ENCODE peak calls at places on chromosome 11, in four cellular contexts. L, P, I and E are unnamed samples.
A peak's percentile ranks its signal among the peaks of the same experiment; 100 is the strongest.

GRCh38 chr11:66543263-66544107 is 2.4 kb downstream of the ZDHHC24 start:
- DNase-seq in L (no peak), P (no peak), I (peak; percentile 65), E (peak; percentile 59)

GRCh38 chr11:86977441-86978050 is 22.4 kb upstream of the FZD4 start:
- DNase-seq in L (no peak), P (no peak), I (peak; percentile 65), E (no peak)

GRCh38 chr11:109971184-109971523 is 122.0 kb upstream of the ZC3H12C start:
- DNase-seq in L (no peak), P (no peak), I (peak; percentile 89), E (no peak)

GRCh38 chr11:105244157-105244820 is 104.7 kb upstream of the CARD18 start:
- DNase-seq in L (no peak), P (no peak), I (peak; percentile 94), E (no peak)

GRCh38 chr11:46680815-46681214 is 19.6 kb downstream of the ARHGAP1 start:
- DNase-seq in L (peak; percentile 49), P (no peak), I (no peak), E (no peak)

GRCh38 chr11:119696378-119697157 is 32.4 kb downstream of the NECTIN1 start:
- DNase-seq in L (no peak), P (no peak), I (no peak), E (no peak)

GRCh38 chr11:17473071-17473744 is 3.4 kb downstream of the ABCC8 start:
- DNase-seq in L (no peak), P (peak; percentile 60), I (no peak), E (no peak)

GRCh38 chr11:69122642-69123431 is 32.9 kb upstream of the SMIM38 start:
- DNase-seq in L (peak; percentile 79), P (no peak), I (peak; percentile 67), E (no peak)

GRCh38 chr11:132844956-132845355 is 687.3 kb downstream of the OPCML start:
- DNase-seq in L (no peak), P (no peak), I (peak; percentile 76), E (no peak)

GRCh38 chr11:78560826-78561484 is 13.7 kb downstream of the NARS2 start:
- DNase-seq in L (no peak), P (no peak), I (peak; percentile 67), E (no peak)

GRCh38 chr11:128796275-128796674 is 70.8 kb downstream of the KCNJ1 start:
- DNase-seq in L (no peak), P (no peak), I (peak; percentile 40), E (no peak)

GRCh38 chr11:123180166-123180565 is 14.9 kb downstream of the CLMP start:
- DNase-seq in L (no peak), P (no peak), I (peak; percentile 55), E (no peak)

GRCh38 chr11:78250099-78250498 is 61.4 kb downstream of the USP35 start:
- DNase-seq in L (no peak), P (no peak), I (no peak), E (no peak)

GRCh38 chr11:69337211-69337721 is 43.3 kb downstream of the MYEOV start:
- DNase-seq in L (no peak), P (no peak), I (no peak), E (no peak)

GRCh38 chr11:131449391-131450019 is 79.1 kb downstream of the NTM start:
- DNase-seq in L (no peak), P (no peak), I (no peak), E (no peak)

GRCh38 chr11:46364056-46364455 is 16.8 kb downstream of the DGKZ start:
- DNase-seq in L (no peak), P (no peak), I (no peak), E (no peak)

GRCh38 chr11:112304914-112305313 is 44.3 kb upstream of the PLET1 start:
- DNase-seq in L (no peak), P (no peak), I (no peak), E (no peak)

GRCh38 chr11:72224587-72225410 is at the start of gene INPPL1:
- DNase-seq in L (peak; percentile 79), P (peak; percentile 10), I (peak; percentile 47), E (peak; percentile 46)

GRCh38 chr11:112366777-112367176 is 106.1 kb upstream of the PLET1 start:
- DNase-seq in L (no peak), P (no peak), I (no peak), E (no peak)

GRCh38 chr11:128346808-128347207 is 240.6 kb downstream of the ETS1 start:
- DNase-seq in L (no peak), P (no peak), I (peak; percentile 80), E (no peak)

GRCh38 chr11:12008790-12009616 is 577 bp upstream of the DKK3 start:
- DNase-seq in L (no peak), P (peak; percentile 64), I (peak; percentile 67), E (no peak)

GRCh38 chr11:134289789-134290188 is 13.6 kb downstream of the GLB1L3 start:
- DNase-seq in L (no peak), P (no peak), I (no peak), E (no peak)

GRCh38 chr11:88175004-88175706 is at the start of gene RAB38:
- DNase-seq in L (peak; percentile 85), P (no peak), I (peak; percentile 20), E (no peak)

GRCh38 chr11:93319224-93319839 is 11.2 kb upstream of the DEUP1 start:
- DNase-seq in L (no peak), P (no peak), I (no peak), E (no peak)

GRCh38 chr11:130894322-130895025 is 21.8 kb downstream of the SNX19 start:
- DNase-seq in L (peak; percentile 78), P (peak; percentile 73), I (peak; percentile 84), E (peak; percentile 38)

GRCh38 chr11:73189315-73189714 is 28.8 kb upstream of the P2RY2 start:
- DNase-seq in L (no peak), P (no peak), I (no peak), E (peak; percentile 66)

GRCh38 chr11:125261471-125262087 is 97.0 kb downstream of the PKNOX2 start:
- DNase-seq in L (no peak), P (no peak), I (no peak), E (no peak)

GRCh38 chr11:124793466-124794278 is 6.5 kb downstream of the MSANTD2 start:
- DNase-seq in L (no peak), P (no peak), I (peak; percentile 67), E (no peak)

GRCh38 chr11:28833670-28834069 is 725.5 kb downstream of the METTL15 start:
- DNase-seq in L (no peak), P (no peak), I (peak; percentile 97), E (no peak)

GRCh38 chr11:8638300-8638699 is 44.2 kb downstream of the TRIM66 start:
- DNase-seq in L (no peak), P (no peak), I (peak; percentile 19), E (no peak)

GRCh38 chr11:47337229-47337924 is 15.1 kb downstream of the MYBPC3 start:
- DNase-seq in L (no peak), P (no peak), I (no peak), E (no peak)

GRCh38 chr11:28836285-28837081 is 728.3 kb downstream of the METTL15 start:
- DNase-seq in L (no peak), P (no peak), I (peak; percentile 94), E (no peak)

GRCh38 chr11:118911880-118912741 is 13.6 kb downstream of the BCL9L start:
- DNase-seq in L (no peak), P (no peak), I (peak; percentile 87), E (no peak)

GRCh38 chr11:58742140-58742539 is 10.4 kb upstream of the GLYAT start:
- DNase-seq in L (no peak), P (no peak), I (no peak), E (no peak)

GRCh38 chr11:35851342-35851741 is 92.5 kb upstream of the LDLRAD3 start:
- DNase-seq in L (no peak), P (no peak), I (no peak), E (no peak)

DNA sequence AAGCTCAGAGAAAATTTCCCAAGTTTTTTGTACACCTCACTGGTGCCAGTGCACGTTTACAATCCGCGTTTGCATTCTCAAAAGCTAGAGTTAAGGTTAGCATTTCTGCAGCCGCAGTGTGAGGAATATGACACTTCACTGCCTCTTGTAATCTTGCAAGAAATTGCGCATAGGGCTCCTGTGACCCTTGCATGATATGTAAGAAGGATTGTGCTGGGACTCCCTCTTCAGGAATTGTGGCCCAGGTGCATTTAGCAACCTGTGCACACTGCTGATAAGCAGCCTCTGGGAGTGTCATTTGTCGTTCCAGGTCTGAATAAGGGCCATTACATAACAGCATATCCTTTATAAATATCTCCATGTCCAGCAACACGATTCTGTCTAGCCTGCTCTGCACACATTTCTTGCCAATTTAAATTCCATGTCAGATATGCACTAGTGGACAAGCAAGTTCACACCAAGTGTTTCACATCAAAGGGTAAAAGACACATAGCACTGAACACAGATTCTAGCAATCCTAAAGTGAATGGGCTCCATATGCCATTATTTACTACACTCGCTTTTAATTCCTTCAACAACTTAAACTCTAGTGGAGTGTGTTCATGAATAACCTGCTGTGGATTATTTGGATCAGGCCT is 69.2 kb upstream of the INCENP start:
- DNase-seq in L (no peak), P (no peak), I (peak; percentile 78), E (no peak)
- TF ChIP-seq CTCF in L (peak; percentile 22), P (no peak), I (peak; percentile 41), E (no peak)

GRCh38 chr11:44977493-44977984 is 26.9 kb upstream of the TP53I11 start:
- DNase-seq in L (no peak), P (no peak), I (peak; percentile 68), E (no peak)
- TF ChIP-seq CTCF in L (no peak), P (no peak), I (peak; percentile 27), E (no peak)

DNA sequence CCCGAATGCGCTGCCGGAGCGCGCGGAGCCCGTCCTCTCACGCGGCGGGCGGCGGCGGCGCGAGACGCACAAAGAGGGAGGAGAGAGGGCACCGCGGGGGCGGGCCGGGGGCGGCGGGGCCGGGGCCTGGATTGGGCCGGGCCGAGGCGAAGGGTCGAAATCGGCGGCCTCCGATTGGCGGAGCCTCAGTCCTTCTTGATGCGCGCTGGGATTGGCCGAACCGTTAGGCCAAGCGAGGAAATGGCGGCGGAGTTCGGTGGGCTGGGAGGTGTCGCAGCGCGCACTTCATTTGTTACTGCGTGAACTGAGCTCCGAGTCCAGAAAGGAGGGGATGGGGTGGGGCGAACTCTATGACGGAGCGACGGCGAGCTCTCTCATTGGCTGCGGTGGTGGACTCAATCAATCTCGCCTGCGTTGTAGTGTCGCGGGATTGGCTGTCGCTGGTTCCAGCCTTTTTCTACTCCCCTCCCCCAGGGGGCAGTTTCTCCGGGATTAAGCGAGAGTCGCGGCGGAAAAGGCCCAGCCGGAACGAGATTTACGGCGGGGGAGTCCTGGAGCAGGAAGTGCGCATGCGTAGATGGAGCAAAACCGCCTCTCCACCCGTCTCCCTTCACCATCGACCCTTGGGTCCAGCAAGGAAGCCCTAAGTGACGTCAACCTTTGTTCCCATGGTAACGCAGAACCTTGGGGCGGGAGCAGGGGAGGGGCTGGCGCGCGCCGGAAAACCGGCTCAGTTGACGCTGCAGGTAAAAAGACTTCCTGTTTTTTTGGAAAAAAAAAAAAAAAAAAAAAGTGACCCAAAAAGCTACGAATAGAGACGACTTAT is at the start of gene SF1:
- DNase-seq in L (peak; percentile 93), P (peak; percentile 100), I (peak; percentile 100), E (peak; percentile 91)
- TF ChIP-seq CTCF in L (no peak), P (no peak), I (no peak), E (no peak)

DNA sequence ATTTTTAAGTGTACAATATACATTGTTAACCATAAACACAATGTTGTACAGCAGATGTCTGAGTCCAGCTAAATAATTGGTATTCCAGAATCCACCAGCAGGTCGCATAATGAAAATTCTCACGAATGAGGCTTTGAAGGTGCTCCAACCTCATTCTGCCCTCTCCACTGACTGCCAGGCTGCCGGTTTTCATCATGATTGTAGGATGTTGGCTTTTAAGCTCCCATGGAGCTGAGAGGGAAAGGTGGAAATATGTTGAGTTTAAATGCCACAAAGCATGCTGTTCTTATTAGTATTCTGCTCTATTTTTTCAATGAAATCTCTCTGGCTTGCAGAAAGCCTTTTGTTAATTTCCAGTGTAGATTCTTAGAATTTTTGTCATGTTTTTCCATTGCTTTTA is 337.2 kb upstream of the DDI1 start:
- DNase-seq in L (no peak), P (no peak), I (peak; percentile 17), E (no peak)
- TF ChIP-seq CTCF in L (no peak), P (no peak), I (no peak), E (no peak)